ENCODE peak calls at places on chromosomes 13 and 19, in seven cellular contexts. S is SK-N-SH, W is HCT116, Y is A549, H is GM12878, I is endothelial cell of umbilical vein, R is K562. P is an unnamed sample.

GRCh38 chr13:51937320-51938290 is 73.6 kb downstream of the ATP7B start:
- DNase-seq in I (no peak), Y (no peak), H (no peak), S (no peak), R (no peak), W (no peak), P (no peak)

GRCh38 chr19:47512948-47513319 is 1.9 kb downstream of the NAPA start:
- DNase-seq in R (no peak), H (no peak), I (no peak), S (no peak), W (no peak), Y (no peak), P (no peak)

GRCh38 chr19:40348961-40349507 is 539 bp downstream of the PLD3 start:
- DNase-seq in S (peak; percentile 68), I (peak; percentile 55), Y (peak; percentile 83), R (peak; percentile 52), W (peak; percentile 28), H (no peak), P (peak; percentile 37)

GRCh38 chr13:37484056-37484455 is 114.5 kb downstream of the POSTN start:
- DNase-seq in I (no peak), R (no peak), Y (no peak), H (no peak), S (no peak), W (no peak), P (no peak)

GRCh38 chr13:63209330-63210017 is 1793.8 kb upstream of the PCDH20 start:
- DNase-seq in Y (no peak), S (no peak), I (no peak), W (no peak), H (no peak), R (no peak), P (no peak)

GRCh38 chr13:101289764-101290163 is 126.5 kb downstream of the NALCN start:
- DNase-seq in R (no peak), H (no peak), I (peak; percentile 16), S (peak; percentile 79), Y (peak; percentile 11), W (no peak), P (no peak)

GRCh38 chr19:49567722-49568454 is 12.5 kb downstream of the NOSIP start:
- DNase-seq in W (no peak), H (no peak), Y (no peak), R (peak; percentile 28), S (no peak), I (no peak), P (peak; percentile 70)

GRCh38 chr13:51534075-51534817 is 50.0 kb upstream of the WDFY2 start:
- DNase-seq in W (no peak), I (no peak), H (no peak), S (no peak), R (no peak), Y (no peak), P (peak; percentile 94)

GRCh38 chr19:4744451-4745170 is 21.0 kb upstream of the DPP9 start:
- DNase-seq in H (no peak), Y (peak; percentile 52), I (peak; percentile 51), R (peak; percentile 53), S (no peak), W (no peak), P (peak; percentile 41)

GRCh38 chr13:28273919-28274318 is 135.6 kb downstream of the PAN3 start:
- DNase-seq in W (no peak), R (no peak), Y (no peak), H (no peak), S (no peak), I (peak; percentile 5), P (peak; percentile 46)

GRCh38 chr13:30042272-30042671 is 191.9 kb upstream of the UBL3 start:
- DNase-seq in S (no peak), H (no peak), I (no peak), R (no peak), Y (no peak), W (no peak), P (no peak)

GRCh38 chr19:12478234-12478941 is 6.2 kb downstream of the ZNF709 start:
- DNase-seq in S (no peak), H (no peak), Y (no peak), W (no peak), R (no peak), I (no peak), P (no peak)

GRCh38 chr13:33761744-33762143 is 56.2 kb upstream of the RFC3 start:
- DNase-seq in W (peak; percentile 33), Y (peak; percentile 26), S (peak; percentile 15), H (no peak), I (no peak), R (peak; percentile 12), P (no peak)

GRCh38 chr19:10762656-10763055 is 44.8 kb downstream of the DNM2 start:
- DNase-seq in R (no peak), Y (peak; percentile 54), W (no peak), I (no peak), S (no peak), H (no peak), P (no peak)

GRCh38 chr13:59543418-59543817 is 620.3 kb downstream of the DIAPH3 start:
- DNase-seq in R (no peak), I (no peak), H (no peak), Y (no peak), S (no peak), W (no peak), P (no peak)

GRCh38 chr13:59545007-59545406 is 618.7 kb downstream of the DIAPH3 start:
- DNase-seq in Y (no peak), S (no peak), I (no peak), H (no peak), W (no peak), R (peak; percentile 12), P (no peak)

GRCh38 chr13:59546178-59546577 is 617.5 kb downstream of the DIAPH3 start:
- DNase-seq in I (no peak), Y (no peak), R (no peak), H (no peak), W (no peak), S (no peak), P (no peak)

GRCh38 chr13:59542303-59542702 is 621.4 kb downstream of the DIAPH3 start:
- DNase-seq in H (no peak), I (no peak), Y (no peak), R (no peak), W (no peak), S (no peak), P (no peak)

DNA sequence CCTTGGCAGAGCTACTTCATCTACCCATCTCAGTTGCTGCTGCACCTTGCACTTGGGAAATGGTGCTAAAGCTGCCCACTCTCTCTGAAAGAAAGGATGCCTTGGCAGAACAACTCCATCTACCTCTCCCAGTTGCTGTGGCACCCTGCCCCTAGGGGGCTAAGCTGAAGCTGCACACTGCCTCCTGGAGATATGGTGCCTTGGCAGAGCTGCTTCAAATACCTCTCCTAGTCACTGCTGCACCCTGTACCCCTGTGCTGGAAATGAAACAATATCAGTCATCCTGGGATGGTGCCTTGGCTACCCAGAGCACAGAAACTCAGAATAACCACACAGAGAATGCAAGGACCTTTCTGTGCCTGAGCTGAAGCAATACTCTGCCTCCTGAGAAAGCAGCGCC is 615.8 kb downstream of the DIAPH3 start:
- DNase-seq in S (no peak), W (no peak), H (no peak), I (no peak), R (no peak), Y (no peak), P (no peak)
- H3K4me3 ChIP-seq in S (no peak overlapping the region), W (no peak overlapping the region), H (no peak overlapping the region), I (no peak overlapping the region), R (no peak overlapping the region), Y (no peak overlapping the region), P (no peak overlapping the region)

GRCh38 chr13:97653741-97654140 is 219.8 kb downstream of the RAP2A start:
- DNase-seq in H (no peak), Y (no peak), W (no peak), I (no peak), S (no peak), R (no peak), P (no peak)

GRCh38 chr13:97658556-97658955 is 224.6 kb downstream of the RAP2A start:
- DNase-seq in S (no peak), W (no peak), R (no peak), I (peak; percentile 61), Y (no peak), H (no peak), P (no peak)

GRCh38 chr13:97660488-97661086 is 226.6 kb downstream of the RAP2A start:
- DNase-seq in W (no peak), S (no peak), I (peak; percentile 42), H (no peak), Y (no peak), R (no peak), P (no peak)

DNA sequence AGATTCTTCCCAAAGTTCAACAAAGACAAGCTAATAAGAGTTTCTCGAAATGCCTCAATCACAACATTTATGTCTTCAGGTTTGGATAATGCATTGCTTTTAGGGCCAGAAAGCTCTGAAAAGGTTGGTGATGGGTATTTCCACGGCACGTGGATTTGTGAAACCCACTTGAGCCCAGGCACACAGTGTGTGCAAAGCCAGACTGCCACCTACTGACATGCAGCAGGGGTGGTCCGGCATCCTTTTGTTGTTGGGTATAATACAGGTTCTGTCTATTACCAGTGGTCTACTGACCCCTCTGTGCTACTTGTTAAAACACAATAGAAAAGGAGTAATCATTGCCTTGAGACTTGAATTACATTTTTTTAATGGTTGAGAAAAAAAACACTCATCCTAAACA is 225.6 kb downstream of the RAP2A start:
- DNase-seq in S (peak; percentile 46), Y (peak; percentile 1), W (no peak), H (no peak), R (peak; percentile 2), I (peak; percentile 45), P (peak; percentile 26)
- TF ChIP-seq CTCF in S (peak; percentile 42), Y (no peak), W (peak; percentile 48), H (peak; percentile 43), R (peak; percentile 25), I (peak; percentile 41), P (peak; percentile 32)

GRCh38 chr19:55098716-55099556 is 18.5 kb downstream of the PPP1R12C start:
- DNase-seq in Y (no peak), W (no peak), R (no peak), H (no peak), I (no peak), S (no peak), P (no peak)
- TF ChIP-seq MAX in Y (no peak), W (no peak), R (no peak), H (no peak), I (no peak), S (no peak), P (no peak)

DNA sequence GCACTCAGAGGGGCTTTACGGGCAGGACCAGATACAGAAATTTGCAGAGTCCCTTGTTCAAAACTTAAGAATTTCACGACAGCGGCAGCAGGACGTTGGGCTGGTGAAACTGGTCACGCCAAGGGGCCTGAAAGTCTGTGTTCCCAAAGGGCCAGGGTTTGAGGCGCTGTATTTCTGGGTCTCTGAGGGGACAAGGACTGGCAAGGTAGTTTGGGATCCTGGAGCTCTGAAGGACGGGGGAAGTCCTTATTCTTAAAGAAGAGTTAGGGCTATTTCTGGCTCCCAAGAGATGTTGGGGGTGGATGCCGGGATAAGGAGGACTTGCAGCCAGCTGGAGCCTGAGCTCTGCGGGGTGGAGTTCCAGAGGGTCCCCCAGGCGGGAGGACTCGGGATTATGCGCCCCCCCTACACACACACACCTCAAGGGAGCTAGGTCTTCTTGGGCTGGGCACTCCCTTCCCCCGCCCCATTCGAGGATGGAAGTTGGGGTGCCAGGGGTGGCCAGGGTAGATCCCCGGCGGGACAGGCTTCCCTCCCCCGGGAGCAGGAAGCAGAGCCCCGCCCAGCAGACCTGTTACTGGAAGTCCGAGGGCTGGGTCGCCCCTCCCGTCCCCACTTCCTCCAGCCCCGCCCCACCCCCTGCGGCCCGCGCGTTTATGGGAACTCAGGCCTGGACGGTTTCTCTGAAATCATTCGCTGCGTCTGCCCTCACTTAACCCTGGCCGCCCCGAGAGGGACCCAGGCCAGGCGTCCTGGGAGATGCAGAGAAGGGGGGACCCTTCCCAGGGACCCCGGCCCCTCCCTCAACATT is 5.6 kb downstream of the BCL3 start:
- DNase-seq in I (peak; percentile 55), Y (peak; percentile 90), W (no peak), S (peak; percentile 72), H (no peak), R (peak; percentile 94), P (peak; percentile 79)
- H3K4me3 ChIP-seq in I (peak overlapping the region; percentile 17), Y (peak overlapping the region; percentile 95), W (peak overlapping the region; percentile 50), S (peak overlapping the region; percentile 54), H (peak overlapping the region; percentile 77), R (peak overlapping the region; percentile 36), P (peak overlapping the region; percentile 43)

GRCh38 chr19:54096642-54097106 is 3.9 kb downstream of the OSCAR start:
- DNase-seq in W (peak; percentile 19), R (peak; percentile 56), H (no peak), S (no peak), I (no peak), Y (peak; percentile 79), P (no peak)
- TF ChIP-seq CTCF in W (peak; percentile 39), R (peak; percentile 36), H (peak; percentile 28), S (peak; percentile 26), I (peak; percentile 15), Y (no peak), P (no peak)